ENCODE peak calls at places on chromosomes 3 and 15, in seven cellular contexts. One of them, this sample, is unnamed.

GRCh38 chr3:14605744-14606143 is 45.8 kb upstream of the CCDC174 start:
- DNase-seq in cardiac fibroblast: no peak
- DNase-seq in H9: no peak
- DNase-seq in heart left ventricle: no peak
- DNase-seq in nephron progenitor cell: no peak
- DNase-seq in bronchial epithelial cell: no peak
- DNase-seq in AG09309: no peak
- DNase-seq in this sample: no peak

GRCh38 chr3:123021388-123021787 is 6.2 kb downstream of the SEMA5B start:
- DNase-seq in cardiac fibroblast: no peak
- DNase-seq in H9: peak
- DNase-seq in heart left ventricle: no peak
- DNase-seq in nephron progenitor cell: no peak
- DNase-seq in bronchial epithelial cell: no peak
- DNase-seq in AG09309: no peak
- DNase-seq in this sample: no peak

GRCh38 chr3:14822875-14823807 is 4.4 kb downstream of the FGD5 start:
- DNase-seq in cardiac fibroblast: no peak
- DNase-seq in H9: no peak
- DNase-seq in heart left ventricle: peak
- DNase-seq in nephron progenitor cell: no peak
- DNase-seq in bronchial epithelial cell: no peak
- DNase-seq in AG09309: no peak
- DNase-seq in this sample: no peak

GRCh38 chr3:22859618-22860017 is 343.5 kb upstream of the UBE2E2 start:
- DNase-seq in cardiac fibroblast: no peak
- DNase-seq in H9: no peak
- DNase-seq in heart left ventricle: no peak
- DNase-seq in nephron progenitor cell: no peak
- DNase-seq in bronchial epithelial cell: no peak
- DNase-seq in AG09309: no peak
- DNase-seq in this sample: no peak

GRCh38 chr3:71528816-71529215 is 54.7 kb downstream of the FOXP1 start:
- DNase-seq in cardiac fibroblast: no peak
- DNase-seq in H9: no peak
- DNase-seq in heart left ventricle: no peak
- DNase-seq in nephron progenitor cell: no peak
- DNase-seq in bronchial epithelial cell: no peak
- DNase-seq in AG09309: no peak
- DNase-seq in this sample: no peak

GRCh38 chr3:185306847-185307246 is 53.0 kb upstream of the EHHADH start:
- DNase-seq in cardiac fibroblast: no peak
- DNase-seq in H9: no peak
- DNase-seq in heart left ventricle: no peak
- DNase-seq in nephron progenitor cell: no peak
- DNase-seq in bronchial epithelial cell: no peak
- DNase-seq in AG09309: no peak
- DNase-seq in this sample: no peak

GRCh38 chr3:88480822-88481221 is 331.1 kb downstream of the C3orf38 start:
- DNase-seq in cardiac fibroblast: peak
- DNase-seq in H9: no peak
- DNase-seq in heart left ventricle: no peak
- DNase-seq in nephron progenitor cell: no peak
- DNase-seq in bronchial epithelial cell: no peak
- DNase-seq in AG09309: no peak
- DNase-seq in this sample: no peak

GRCh38 chr3:112653209-112653871 is 12.4 kb upstream of the CCDC80 start:
- DNase-seq in cardiac fibroblast: peak
- DNase-seq in H9: no peak
- DNase-seq in heart left ventricle: peak
- DNase-seq in nephron progenitor cell: no peak
- DNase-seq in bronchial epithelial cell: peak
- DNase-seq in AG09309: peak
- DNase-seq in this sample: no peak

GRCh38 chr3:44021646-44022594 is 219.8 kb upstream of the TOPAZ1 start:
- DNase-seq in cardiac fibroblast: peak
- DNase-seq in H9: no peak
- DNase-seq in heart left ventricle: no peak
- DNase-seq in nephron progenitor cell: peak
- DNase-seq in bronchial epithelial cell: no peak
- DNase-seq in AG09309: no peak
- DNase-seq in this sample: peak

GRCh38 chr15:29162411-29162810 is 107.2 kb downstream of the NSMCE3 start:
- DNase-seq in cardiac fibroblast: no peak
- DNase-seq in H9: no peak
- DNase-seq in heart left ventricle: no peak
- DNase-seq in nephron progenitor cell: no peak
- DNase-seq in bronchial epithelial cell: no peak
- DNase-seq in AG09309: no peak
- DNase-seq in this sample: no peak

GRCh38 chr3:129439381-129439816 is 349 bp downstream of the MBD4 start:
- DNase-seq in cardiac fibroblast: peak
- DNase-seq in H9: no peak
- DNase-seq in heart left ventricle: peak
- DNase-seq in nephron progenitor cell: peak
- DNase-seq in bronchial epithelial cell: peak
- DNase-seq in AG09309: no peak
- DNase-seq in this sample: no peak

GRCh38 chr3:522888-523287 is 326.3 kb downstream of the CHL1 start:
- DNase-seq in cardiac fibroblast: no peak
- DNase-seq in H9: no peak
- DNase-seq in heart left ventricle: no peak
- DNase-seq in nephron progenitor cell: no peak
- DNase-seq in bronchial epithelial cell: no peak
- DNase-seq in AG09309: no peak
- DNase-seq in this sample: no peak

GRCh38 chr3:10137178-10137577 is 4.4 kb upstream of the VHL start:
- DNase-seq in cardiac fibroblast: no peak
- DNase-seq in H9: no peak
- DNase-seq in heart left ventricle: no peak
- DNase-seq in nephron progenitor cell: no peak
- DNase-seq in bronchial epithelial cell: peak
- DNase-seq in AG09309: no peak
- DNase-seq in this sample: no peak

GRCh38 chr3:193114431-193115340 is 126.3 kb upstream of the PLAAT1 start:
- DNase-seq in cardiac fibroblast: no peak
- DNase-seq in H9: no peak
- DNase-seq in heart left ventricle: no peak
- DNase-seq in nephron progenitor cell: no peak
- DNase-seq in bronchial epithelial cell: peak
- DNase-seq in AG09309: no peak
- DNase-seq in this sample: no peak

GRCh38 chr3:157156844-157157635 is 2.9 kb downstream of the CCNL1 start:
- DNase-seq in cardiac fibroblast: peak
- DNase-seq in H9: no peak
- DNase-seq in heart left ventricle: no peak
- DNase-seq in nephron progenitor cell: no peak
- DNase-seq in bronchial epithelial cell: peak
- DNase-seq in AG09309: no peak
- DNase-seq in this sample: no peak

GRCh38 chr3:148331111-148331818 is 366.4 kb upstream of the AGTR1 start:
- DNase-seq in cardiac fibroblast: peak
- DNase-seq in H9: no peak
- DNase-seq in heart left ventricle: no peak
- DNase-seq in nephron progenitor cell: no peak
- DNase-seq in bronchial epithelial cell: no peak
- DNase-seq in AG09309: no peak
- DNase-seq in this sample: no peak

GRCh38 chr3:11136871-11137626 is 17.2 kb upstream of the HRH1 start:
- DNase-seq in cardiac fibroblast: peak
- DNase-seq in H9: peak
- DNase-seq in heart left ventricle: peak
- DNase-seq in nephron progenitor cell: no peak
- DNase-seq in bronchial epithelial cell: peak
- DNase-seq in AG09309: peak
- DNase-seq in this sample: no peak

GRCh38 chr3:166125179-166125578 is 288.0 kb upstream of the BCHE start:
- DNase-seq in cardiac fibroblast: no peak
- DNase-seq in H9: no peak
- DNase-seq in heart left ventricle: no peak
- DNase-seq in nephron progenitor cell: no peak
- DNase-seq in bronchial epithelial cell: no peak
- DNase-seq in AG09309: no peak
- DNase-seq in this sample: no peak

GRCh38 chr15:88241060-88241459 is 15.5 kb downstream of the NTRK3 start:
- DNase-seq in cardiac fibroblast: no peak
- DNase-seq in H9: peak
- DNase-seq in heart left ventricle: no peak
- DNase-seq in nephron progenitor cell: no peak
- DNase-seq in bronchial epithelial cell: no peak
- DNase-seq in AG09309: no peak
- DNase-seq in this sample: no peak

GRCh38 chr3:139534992-139535879 is 4.3 kb downstream of the RBP1 start:
- DNase-seq in cardiac fibroblast: peak
- DNase-seq in H9: peak
- DNase-seq in heart left ventricle: peak
- DNase-seq in nephron progenitor cell: peak
- DNase-seq in bronchial epithelial cell: peak
- DNase-seq in AG09309: no peak
- DNase-seq in this sample: no peak

GRCh38 chr3:111915905-111916304 is 56.8 kb downstream of the PHLDB2 start:
- DNase-seq in cardiac fibroblast: no peak
- DNase-seq in H9: no peak
- DNase-seq in heart left ventricle: no peak
- DNase-seq in nephron progenitor cell: no peak
- DNase-seq in bronchial epithelial cell: no peak
- DNase-seq in AG09309: no peak
- DNase-seq in this sample: no peak

GRCh38 chr3:102156426-102156825 is 278.4 kb upstream of the ZPLD1 start:
- DNase-seq in cardiac fibroblast: peak
- DNase-seq in H9: no peak
- DNase-seq in heart left ventricle: no peak
- DNase-seq in nephron progenitor cell: no peak
- DNase-seq in bronchial epithelial cell: peak
- DNase-seq in AG09309: no peak
- DNase-seq in this sample: no peak

GRCh38 chr15:79290642-79291275 is 8.2 kb downstream of the ANKRD34C start:
- DNase-seq in cardiac fibroblast: no peak
- DNase-seq in H9: no peak
- DNase-seq in heart left ventricle: no peak
- DNase-seq in nephron progenitor cell: no peak
- DNase-seq in bronchial epithelial cell: peak
- DNase-seq in AG09309: no peak
- DNase-seq in this sample: no peak

GRCh38 chr15:77219846-77220245 is 148.9 kb upstream of the TSPAN3 start:
- DNase-seq in cardiac fibroblast: no peak
- DNase-seq in H9: no peak
- DNase-seq in heart left ventricle: no peak
- DNase-seq in nephron progenitor cell: no peak
- DNase-seq in bronchial epithelial cell: no peak
- DNase-seq in AG09309: no peak
- DNase-seq in this sample: no peak
- TF ChIP-seq CTCF in cardiac fibroblast: no peak
- TF ChIP-seq CTCF in H9: no peak
- TF ChIP-seq CTCF in heart left ventricle: no peak
- TF ChIP-seq CTCF in nephron progenitor cell: no peak
- TF ChIP-seq CTCF in bronchial epithelial cell: no peak
- TF ChIP-seq CTCF in AG09309: no peak
- TF ChIP-seq CTCF in this sample: no peak

GRCh38 chr3:57597240-57597972 is at the start of gene ARF4:
- DNase-seq in cardiac fibroblast: peak
- DNase-seq in H9: peak
- DNase-seq in heart left ventricle: peak
- DNase-seq in nephron progenitor cell: peak
- DNase-seq in bronchial epithelial cell: peak
- DNase-seq in AG09309: peak
- DNase-seq in this sample: peak
- TF ChIP-seq CTCF in cardiac fibroblast: peak
- TF ChIP-seq CTCF in H9: peak
- TF ChIP-seq CTCF in heart left ventricle: peak
- TF ChIP-seq CTCF in nephron progenitor cell: no peak
- TF ChIP-seq CTCF in bronchial epithelial cell: peak
- TF ChIP-seq CTCF in AG09309: peak
- TF ChIP-seq CTCF in this sample: no peak

GRCh38 chr3:17974206-17974841 is 231.9 kb upstream of the TBC1D5 start:
- DNase-seq in cardiac fibroblast: peak
- DNase-seq in H9: no peak
- DNase-seq in heart left ventricle: no peak
- DNase-seq in nephron progenitor cell: no peak
- DNase-seq in bronchial epithelial cell: no peak
- DNase-seq in AG09309: no peak
- DNase-seq in this sample: no peak
- TF ChIP-seq CTCF in cardiac fibroblast: peak
- TF ChIP-seq CTCF in H9: peak
- TF ChIP-seq CTCF in heart left ventricle: peak
- TF ChIP-seq CTCF in nephron progenitor cell: peak
- TF ChIP-seq CTCF in bronchial epithelial cell: no peak
- TF ChIP-seq CTCF in AG09309: no peak
- TF ChIP-seq CTCF in this sample: no peak

GRCh38 chr15:66925721-66926120 is 139.7 kb upstream of the SMAD3 start:
- DNase-seq in cardiac fibroblast: no peak
- DNase-seq in H9: no peak
- DNase-seq in heart left ventricle: no peak
- DNase-seq in nephron progenitor cell: no peak
- DNase-seq in bronchial epithelial cell: no peak
- DNase-seq in AG09309: no peak
- DNase-seq in this sample: no peak

GRCh38 chr15:66922608-66923007 is 142.8 kb upstream of the SMAD3 start:
- DNase-seq in cardiac fibroblast: no peak
- DNase-seq in H9: no peak
- DNase-seq in heart left ventricle: no peak
- DNase-seq in nephron progenitor cell: no peak
- DNase-seq in bronchial epithelial cell: no peak
- DNase-seq in AG09309: no peak
- DNase-seq in this sample: no peak

GRCh38 chr15:66921319-66921718 is 144.1 kb upstream of the SMAD3 start:
- DNase-seq in cardiac fibroblast: peak
- DNase-seq in H9: no peak
- DNase-seq in heart left ventricle: no peak
- DNase-seq in nephron progenitor cell: no peak
- DNase-seq in bronchial epithelial cell: no peak
- DNase-seq in AG09309: no peak
- DNase-seq in this sample: no peak

GRCh38 chr15:66924889-66925288 is 140.5 kb upstream of the SMAD3 start:
- DNase-seq in cardiac fibroblast: no peak
- DNase-seq in H9: no peak
- DNase-seq in heart left ventricle: no peak
- DNase-seq in nephron progenitor cell: no peak
- DNase-seq in bronchial epithelial cell: no peak
- DNase-seq in AG09309: no peak
- DNase-seq in this sample: no peak

GRCh38 chr15:66923438-66923881 is 141.9 kb upstream of the SMAD3 start:
- DNase-seq in cardiac fibroblast: no peak
- DNase-seq in H9: peak
- DNase-seq in heart left ventricle: no peak
- DNase-seq in nephron progenitor cell: peak
- DNase-seq in bronchial epithelial cell: peak
- DNase-seq in AG09309: no peak
- DNase-seq in this sample: peak
- TF ChIP-seq CTCF in cardiac fibroblast: peak
- TF ChIP-seq CTCF in H9: peak
- TF ChIP-seq CTCF in heart left ventricle: peak
- TF ChIP-seq CTCF in nephron progenitor cell: peak
- TF ChIP-seq CTCF in bronchial epithelial cell: peak
- TF ChIP-seq CTCF in AG09309: peak
- TF ChIP-seq CTCF in this sample: peak

This sample was measured in endothelial cell.